ENCODE peak calls at places on chromosomes 7 and 10, in seven cellular contexts. T, Y, H, F, Q, M and U are unnamed samples.

GRCh38 chr10:118181021-118181420 is 134.3 kb upstream of the RAB11FIP2 start:
- DNase-seq in F (no peak), H (no peak), Y (no peak), M (no peak), T (no peak), Q (no peak), U (no peak)

GRCh38 chr10:97842658-97843295 is 6.9 kb upstream of the GOLGA7B start:
- DNase-seq in Y (no peak), Q (no peak), H (no peak), M (no peak), F (no peak), T (no peak), U (no peak)

GRCh38 chr7:94510582-94511456 is 1.2 kb downstream of the CASD1 start:
- DNase-seq in Q (peak), H (peak), F (peak), Y (peak), T (no peak), M (peak), U (no peak)

GRCh38 chr7:104328308-104328969 is at the start of gene LHFPL3:
- DNase-seq in Q (no peak), Y (peak), H (no peak), F (no peak), M (peak), T (no peak), U (no peak)

GRCh38 chr7:112207106-112207592 is 654 bp downstream of the ZNF277 start:
- DNase-seq in M (no peak), T (no peak), Q (peak), H (no peak), Y (no peak), F (no peak), U (no peak)

GRCh38 chr10:55158643-55159042 is 357.6 kb upstream of the PCDH15 start:
- DNase-seq in F (no peak), H (no peak), T (no peak), Q (no peak), Y (no peak), M (no peak), U (no peak)

GRCh38 chr7:101952355-101953247 is 135.2 kb downstream of the CUX1 start:
- DNase-seq in Y (no peak), H (peak), Q (peak), T (no peak), F (no peak), M (no peak), U (no peak)

GRCh38 chr10:6091630-6092029 is 2.8 kb downstream of the RBM17 start:
- DNase-seq in F (no peak), H (no peak), M (no peak), Y (no peak), Q (no peak), T (no peak), U (no peak)

GRCh38 chr7:38318803-38319416 is 45.5 kb upstream of the TARP start:
- DNase-seq in M (peak), Y (no peak), F (peak), Q (peak), H (peak), T (no peak), U (peak)

GRCh38 chr7:150979706-150980390 is 1.7 kb upstream of the KCNH2 start:
- DNase-seq in M (no peak), T (no peak), H (no peak), Y (no peak), F (no peak), Q (no peak), U (no peak)

GRCh38 chr7:150978136-150978789 is at the start of gene KCNH2:
- DNase-seq in M (no peak), H (no peak), Q (peak), F (no peak), Y (peak), T (no peak), U (no peak)

GRCh38 chr7:150982348-150982747 is 4.2 kb upstream of the KCNH2 start:
- DNase-seq in T (no peak), Y (no peak), Q (no peak), M (no peak), F (no peak), H (no peak), U (no peak)

GRCh38 chr7:150981644-150982043 is 3.5 kb upstream of the KCNH2 start:
- DNase-seq in F (no peak), H (no peak), Q (no peak), M (no peak), Y (no peak), T (no peak), U (no peak)

GRCh38 chr7:150980663-150981062 is 2.5 kb upstream of the KCNH2 start:
- DNase-seq in M (no peak), F (no peak), T (no peak), Q (no peak), H (no peak), Y (no peak), U (no peak)
- TF ChIP-seq CTCF in M (no peak), F (no peak), T (no peak), Q (no peak), H (no peak), Y (no peak), U (no peak)

DNA sequence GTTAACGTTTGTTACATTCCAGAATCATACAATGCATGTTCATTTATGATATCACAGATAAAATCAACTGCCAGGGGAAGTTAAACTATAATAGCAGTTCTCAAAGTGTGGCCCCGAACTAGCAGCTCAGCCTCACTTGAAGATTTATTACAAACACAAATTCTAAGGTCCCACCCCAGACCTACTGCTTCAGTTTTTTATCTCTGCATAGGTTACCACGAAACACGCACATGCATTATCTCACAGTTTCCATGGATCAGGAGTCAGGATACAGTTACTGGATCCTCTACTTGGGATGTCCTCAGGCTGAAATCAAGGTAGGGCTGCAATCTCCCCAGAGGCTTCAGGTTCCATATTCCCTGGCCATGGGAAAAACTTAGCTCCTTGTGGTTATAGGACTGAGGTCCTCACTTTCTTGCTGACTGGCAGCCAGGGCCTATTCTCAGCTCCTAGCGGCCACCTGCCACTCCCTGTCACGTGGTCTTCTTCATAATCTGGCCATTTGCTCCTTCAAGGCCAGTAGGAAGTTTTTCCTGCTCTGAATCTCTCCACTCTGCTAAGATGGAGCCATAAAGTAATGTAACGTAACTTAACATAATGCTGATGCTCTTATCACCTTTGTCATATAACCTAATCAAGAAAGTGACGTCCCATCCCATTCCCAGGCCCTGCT is 50.5 kb upstream of the YAE1 start:
- DNase-seq in H (no peak), M (no peak), F (no peak), Q (no peak), Y (no peak), T (no peak), U (no peak)
- TF ChIP-seq CTCF in H (no peak), M (no peak), F (no peak), Q (no peak), Y (no peak), T (no peak), U (no peak)

GRCh38 chr10:31871266-31871887 is 57.3 kb downstream of the ARHGAP12 start:
- DNase-seq in T (no peak), Y (no peak), Q (no peak), M (no peak), F (no peak), H (no peak), U (no peak)

GRCh38 chr10:31875608-31876007 is 53.0 kb downstream of the ARHGAP12 start:
- DNase-seq in T (no peak), F (no peak), Y (no peak), Q (no peak), M (no peak), H (no peak), U (no peak)

GRCh38 chr10:31873724-31874123 is 54.9 kb downstream of the ARHGAP12 start:
- DNase-seq in Y (no peak), Q (no peak), F (no peak), M (no peak), H (no peak), T (no peak), U (no peak)

GRCh38 chr10:31878486-31878885 is 50.1 kb downstream of the ARHGAP12 start:
- DNase-seq in M (no peak), H (no peak), F (no peak), Q (no peak), T (no peak), Y (no peak), U (no peak)

DNA sequence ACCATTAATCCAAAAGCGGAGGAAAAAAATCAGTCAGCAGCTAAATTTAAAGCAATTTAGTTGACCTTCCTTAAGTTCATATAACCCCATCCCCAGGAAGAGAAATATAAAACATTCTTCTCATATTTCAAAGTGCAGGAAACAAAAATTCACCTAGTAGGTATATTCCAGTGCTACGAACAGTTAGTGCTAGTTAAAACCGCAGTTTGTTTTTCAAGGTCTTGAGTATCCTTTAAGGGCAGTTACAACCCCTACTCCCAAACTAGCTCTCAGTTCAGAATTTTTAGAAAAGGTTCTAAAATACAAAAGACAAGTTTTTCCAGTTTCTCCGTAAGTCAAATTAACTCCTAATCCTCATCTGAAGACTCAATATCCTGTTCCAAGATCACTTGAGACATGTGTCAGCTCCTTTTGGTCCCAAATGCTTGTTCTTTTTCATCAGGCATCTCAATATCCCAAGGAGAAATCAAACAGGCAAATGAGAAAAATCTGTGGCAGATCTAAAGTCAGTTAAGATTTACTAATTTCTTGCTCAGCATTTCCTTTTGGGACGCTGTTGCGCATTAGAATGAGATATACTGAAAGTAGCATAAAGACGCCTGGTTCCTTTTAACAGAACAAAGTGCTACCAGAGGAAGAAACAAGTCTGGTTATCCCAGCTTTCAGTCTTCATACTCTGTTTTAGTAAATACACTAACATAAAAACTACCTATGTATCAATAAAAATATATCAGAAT is 51.8 kb downstream of the ARHGAP12 start:
- DNase-seq in Y (no peak), Q (no peak), F (no peak), T (no peak), H (no peak), M (no peak), U (no peak)
- TF ChIP-seq CTCF in Y (no peak), Q (no peak), F (no peak), T (no peak), H (no peak), M (no peak), U (no peak)

GRCh38 chr7:33334349-33334748 is 205.0 kb downstream of the BBS9 start:
- DNase-seq in T (no peak), Y (no peak), H (peak), M (peak), Q (no peak), F (no peak), U (no peak)
- TF ChIP-seq CTCF in T (peak), Y (peak), H (peak), M (peak), Q (peak), F (no peak), U (peak)

GRCh38 chr7:76317782-76318487 is 15.5 kb downstream of the HSPB1 start:
- DNase-seq in Q (peak), H (peak), T (peak), M (peak), Y (peak), F (peak), U (peak)

GRCh38 chr7:76314042-76314721 is 11.7 kb downstream of the HSPB1 start:
- DNase-seq in F (peak), Y (peak), T (peak), H (peak), M (peak), Q (peak), U (peak)

GRCh38 chr7:76315372-76315771 is 12.9 kb downstream of the HSPB1 start:
- DNase-seq in Q (no peak), T (no peak), M (no peak), Y (no peak), H (no peak), F (no peak), U (no peak)

GRCh38 chr7:76316984-76317781 is 14.7 kb downstream of the HSPB1 start:
- DNase-seq in H (no peak), F (no peak), T (no peak), Q (no peak), M (no peak), Y (no peak), U (no peak)

DNA sequence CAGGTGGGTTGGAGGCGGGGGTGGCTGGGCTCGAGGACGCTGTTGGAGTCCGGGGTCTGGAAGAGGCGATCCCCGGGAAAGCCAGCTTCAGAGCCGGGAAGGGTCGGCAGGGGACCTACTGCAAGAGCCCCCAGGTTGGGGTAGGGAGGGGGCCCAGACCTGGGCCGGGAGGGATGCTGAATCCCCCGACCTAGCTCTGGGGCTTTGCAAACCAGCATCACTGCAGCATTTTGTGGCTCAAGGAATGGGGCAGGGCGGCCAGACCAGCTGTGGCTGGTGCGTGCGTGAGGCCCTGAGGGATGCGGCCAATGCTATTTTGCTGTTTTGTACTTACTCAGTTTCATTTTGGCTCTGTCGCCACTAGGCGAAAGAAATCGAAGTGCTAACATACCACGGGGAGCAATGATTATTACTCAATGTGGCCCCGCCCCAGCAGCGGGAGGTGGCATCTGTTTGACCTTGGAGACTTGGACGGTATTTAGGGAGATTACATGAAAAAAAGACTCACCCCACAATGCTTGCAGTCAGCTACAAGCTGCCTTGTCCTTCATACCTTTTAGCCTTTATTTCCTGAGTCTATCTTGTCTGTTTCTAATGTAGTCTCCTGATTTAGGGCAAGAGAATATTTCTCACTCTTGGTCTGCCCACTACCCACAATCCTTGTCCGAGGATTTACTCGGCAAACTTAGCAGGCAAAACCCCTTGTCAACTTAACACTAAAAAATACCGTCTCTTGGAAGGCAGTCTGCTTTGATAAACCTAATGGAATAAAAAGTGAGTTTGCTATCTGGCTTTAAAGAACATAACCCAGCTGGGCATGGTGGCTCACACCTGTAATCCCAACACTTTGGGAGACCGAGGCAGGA is 16.2 kb downstream of the HSPB1 start:
- DNase-seq in M (peak), T (peak), H (peak), Y (peak), F (peak), Q (peak), U (peak)
- TF ChIP-seq CTCF in M (no peak), T (peak), H (peak), Y (peak), F (peak), Q (no peak), U (peak)